ENCODE peak calls at places on chromosomes 11 and 22, in five cellular contexts. One of them, this sample, is unnamed.

GRCh38 chr11:12380565-12381325 is 3.4 kb downstream of the PARVA start:
- DNase-seq in mesendoderm: no peak
- DNase-seq in IMR-90: no peak
- DNase-seq in H9: no peak
- DNase-seq in neuronal stem cell: no peak
- DNase-seq in this sample: no peak

GRCh38 chr22:24429411-24430365 is 2.3 kb downstream of the ADORA2A start:
- DNase-seq in IMR-90: peak
- DNase-seq in mesendoderm: peak
- DNase-seq in neuronal stem cell: no peak
- DNase-seq in H9: peak
- DNase-seq in this sample: no peak

GRCh38 chr11:69545976-69546617 is 64.6 kb downstream of the LINC01488 start:
- DNase-seq in mesendoderm: no peak
- DNase-seq in IMR-90: no peak
- DNase-seq in neuronal stem cell: no peak
- DNase-seq in H9: no peak
- DNase-seq in this sample: no peak

GRCh38 chr11:119584193-119585037 is 144.6 kb downstream of the NECTIN1 start:
- DNase-seq in mesendoderm: peak
- DNase-seq in H9: peak
- DNase-seq in IMR-90: peak
- DNase-seq in neuronal stem cell: peak
- DNase-seq in this sample: peak

GRCh38 chr11:27874998-27875397 is 174.7 kb upstream of the BDNF start:
- DNase-seq in IMR-90: no peak
- DNase-seq in H9: no peak
- DNase-seq in mesendoderm: no peak
- DNase-seq in neuronal stem cell: no peak
- DNase-seq in this sample: no peak

GRCh38 chr22:46150615-46151423 is 493 bp downstream of the PPARA start:
- DNase-seq in mesendoderm: no peak
- DNase-seq in IMR-90: no peak
- DNase-seq in neuronal stem cell: peak
- DNase-seq in H9: peak
- DNase-seq in this sample: peak

GRCh38 chr11:94597896-94598295 is 30.7 kb downstream of the PIWIL4 start:
- DNase-seq in mesendoderm: no peak
- DNase-seq in IMR-90: peak
- DNase-seq in H9: no peak
- DNase-seq in neuronal stem cell: no peak
- DNase-seq in this sample: peak

GRCh38 chr22:33969052-33969451 is 48.8 kb upstream of the LARGE1 start:
- DNase-seq in H9: no peak
- DNase-seq in neuronal stem cell: no peak
- DNase-seq in mesendoderm: peak
- DNase-seq in IMR-90: no peak
- DNase-seq in this sample: no peak

GRCh38 chr11:18526130-18526520 is 617 bp downstream of the TSG101 start:
- DNase-seq in IMR-90: no peak
- DNase-seq in mesendoderm: no peak
- DNase-seq in H9: no peak
- DNase-seq in neuronal stem cell: no peak
- DNase-seq in this sample: no peak

GRCh38 chr11:18524248-18524647 is 2.5 kb downstream of the TSG101 start:
- DNase-seq in H9: no peak
- DNase-seq in IMR-90: no peak
- DNase-seq in neuronal stem cell: no peak
- DNase-seq in mesendoderm: no peak
- DNase-seq in this sample: no peak

GRCh38 chr11:18523079-18523478 is 3.7 kb downstream of the TSG101 start:
- DNase-seq in mesendoderm: no peak
- DNase-seq in IMR-90: no peak
- DNase-seq in neuronal stem cell: no peak
- DNase-seq in H9: no peak
- DNase-seq in this sample: no peak

GRCh38 chr11:18527512-18527911 is 770 bp upstream of the TSG101 start:
- DNase-seq in neuronal stem cell: no peak
- DNase-seq in mesendoderm: no peak
- DNase-seq in H9: no peak
- DNase-seq in IMR-90: peak
- DNase-seq in this sample: peak

GRCh38 chr11:18526521-18527296 is at the start of gene TSG101:
- DNase-seq in H9: peak
- DNase-seq in neuronal stem cell: peak
- DNase-seq in mesendoderm: peak
- DNase-seq in IMR-90: peak
- DNase-seq in this sample: peak
- H2BK120ac ChIP-seq in H9: no peak
- H2BK120ac ChIP-seq in neuronal stem cell: no peak
- H2BK120ac ChIP-seq in mesendoderm: no peak
- H2BK120ac ChIP-seq in IMR-90: peak
- H2BK120ac ChIP-seq in this sample: peak

GRCh38 chr11:456533-456932 is 6.5 kb downstream of the PTDSS2 start:
- DNase-seq in neuronal stem cell: no peak
- DNase-seq in IMR-90: no peak
- DNase-seq in mesendoderm: no peak
- DNase-seq in H9: no peak
- DNase-seq in this sample: no peak

GRCh38 chr11:459511-460220 is 9.6 kb downstream of the PTDSS2 start:
- DNase-seq in IMR-90: no peak
- DNase-seq in H9: no peak
- DNase-seq in mesendoderm: no peak
- DNase-seq in neuronal stem cell: no peak
- DNase-seq in this sample: no peak

GRCh38 chr11:455566-456147 is 5.6 kb downstream of the PTDSS2 start:
- DNase-seq in mesendoderm: no peak
- DNase-seq in IMR-90: no peak
- DNase-seq in H9: no peak
- DNase-seq in neuronal stem cell: no peak
- DNase-seq in this sample: no peak

GRCh38 chr11:454801-455565 is 4.9 kb downstream of the PTDSS2 start:
- DNase-seq in H9: no peak
- DNase-seq in mesendoderm: no peak
- DNase-seq in IMR-90: no peak
- DNase-seq in neuronal stem cell: no peak
- DNase-seq in this sample: no peak

GRCh38 chr11:457071-457760 is 7.1 kb downstream of the PTDSS2 start:
- DNase-seq in mesendoderm: no peak
- DNase-seq in IMR-90: no peak
- DNase-seq in H9: no peak
- DNase-seq in neuronal stem cell: no peak
- DNase-seq in this sample: no peak
- H2AK5ac ChIP-seq in mesendoderm: no peak
- H2AK5ac ChIP-seq in IMR-90: no peak
- H2AK5ac ChIP-seq in H9: no peak
- H2AK5ac ChIP-seq in neuronal stem cell: no peak
- H2AK5ac ChIP-seq in this sample: no peak

DNA sequence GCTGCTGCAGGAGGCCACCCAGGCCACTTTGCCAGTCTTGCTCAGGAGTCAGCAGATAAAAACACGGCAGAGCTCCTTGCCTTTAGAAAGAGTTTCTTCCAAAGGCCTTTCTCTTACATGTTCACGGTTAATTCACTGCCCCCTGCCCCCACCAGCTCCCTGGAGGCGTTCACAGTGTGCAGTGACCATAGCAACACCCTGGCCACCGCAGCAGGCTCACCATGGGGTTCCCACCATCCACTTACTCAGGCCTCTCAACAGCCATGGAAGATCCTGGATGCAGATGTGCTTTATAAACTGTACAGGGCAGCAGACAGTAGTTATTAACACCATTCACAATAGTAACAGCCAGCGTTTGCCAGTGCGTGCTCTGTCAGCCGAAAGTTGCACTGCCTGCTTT is 10.6 kb upstream of the MYO7A start:
- DNase-seq in mesendoderm: no peak
- DNase-seq in H9: no peak
- DNase-seq in neuronal stem cell: no peak
- DNase-seq in IMR-90: no peak
- DNase-seq in this sample: no peak
- H3K9ac ChIP-seq in mesendoderm: no peak
- H3K9ac ChIP-seq in H9: no peak
- H3K9ac ChIP-seq in neuronal stem cell: no peak
- H3K9ac ChIP-seq in IMR-90: no peak
- H3K9ac ChIP-seq in this sample: no peak

DNA sequence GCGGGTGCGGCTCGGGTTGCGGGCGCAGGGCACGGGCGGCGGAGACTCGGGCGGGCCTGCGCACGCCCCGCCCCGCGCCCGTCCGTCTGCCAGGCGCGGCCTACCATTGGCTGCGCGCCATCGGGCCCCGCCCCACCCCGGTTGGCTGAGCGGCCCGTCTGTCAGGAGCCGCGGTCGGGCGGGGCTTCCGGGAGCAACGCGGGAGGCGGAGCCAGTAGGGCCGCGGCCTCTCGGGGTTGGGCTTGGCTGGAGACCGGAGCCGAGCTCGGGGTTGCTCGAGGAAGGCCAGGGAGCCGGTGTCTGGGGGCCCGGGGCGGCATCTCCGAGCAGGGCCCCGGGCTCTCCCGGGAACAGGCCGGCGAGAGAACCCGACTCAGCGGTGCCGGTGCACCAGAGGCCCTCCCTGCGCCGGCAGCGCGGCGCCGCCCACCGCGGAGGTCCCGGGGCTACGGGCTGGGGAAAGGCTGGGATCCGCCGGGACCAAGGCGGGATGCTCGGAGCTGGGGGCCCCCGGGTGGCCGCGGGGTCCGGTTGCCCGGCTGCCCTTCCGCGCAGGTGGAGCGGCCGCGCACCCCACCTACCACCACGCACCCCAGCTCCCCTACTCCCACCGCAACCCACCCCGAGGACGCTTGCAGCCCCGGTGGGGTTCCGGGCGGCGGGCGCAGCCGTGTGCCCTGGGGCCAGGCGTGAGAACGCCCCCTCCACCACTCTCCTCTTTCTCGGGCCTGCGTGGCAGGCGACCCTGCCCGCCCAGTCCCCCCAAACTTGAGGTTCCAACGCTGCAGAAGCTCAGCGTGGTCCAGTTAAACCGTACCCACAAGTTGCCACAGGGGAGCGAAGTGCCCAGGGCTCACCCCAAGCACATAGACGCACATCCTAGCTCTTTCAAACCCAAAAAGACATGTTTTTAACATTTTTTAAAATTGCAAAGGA is at the start of gene HRAS:
- DNase-seq in IMR-90: peak
- DNase-seq in mesendoderm: peak
- DNase-seq in neuronal stem cell: peak
- DNase-seq in H9: peak
- DNase-seq in this sample: peak
- H2BK120ac ChIP-seq in IMR-90: no peak
- H2BK120ac ChIP-seq in mesendoderm: no peak
- H2BK120ac ChIP-seq in neuronal stem cell: no peak
- H2BK120ac ChIP-seq in H9: no peak
- H2BK120ac ChIP-seq in this sample: peak

GRCh38 chr11:134397304-134398078 is 14.6 kb downstream of the B3GAT1 start:
- DNase-seq in neuronal stem cell: no peak
- DNase-seq in H9: no peak
- DNase-seq in IMR-90: no peak
- DNase-seq in mesendoderm: no peak
- DNase-seq in this sample: no peak
- H2AK5ac ChIP-seq in neuronal stem cell: no peak
- H2AK5ac ChIP-seq in H9: no peak
- H2AK5ac ChIP-seq in IMR-90: no peak
- H2AK5ac ChIP-seq in mesendoderm: no peak
- H2AK5ac ChIP-seq in this sample: no peak

GRCh38 chr11:123228489-123229163 is 33.6 kb upstream of the CLMP start:
- DNase-seq in neuronal stem cell: no peak
- DNase-seq in mesendoderm: peak
- DNase-seq in H9: no peak
- DNase-seq in IMR-90: no peak
- DNase-seq in this sample: no peak
- H3K9ac ChIP-seq in neuronal stem cell: no peak
- H3K9ac ChIP-seq in mesendoderm: no peak
- H3K9ac ChIP-seq in H9: no peak
- H3K9ac ChIP-seq in IMR-90: no peak
- H3K9ac ChIP-seq in this sample: no peak

DNA sequence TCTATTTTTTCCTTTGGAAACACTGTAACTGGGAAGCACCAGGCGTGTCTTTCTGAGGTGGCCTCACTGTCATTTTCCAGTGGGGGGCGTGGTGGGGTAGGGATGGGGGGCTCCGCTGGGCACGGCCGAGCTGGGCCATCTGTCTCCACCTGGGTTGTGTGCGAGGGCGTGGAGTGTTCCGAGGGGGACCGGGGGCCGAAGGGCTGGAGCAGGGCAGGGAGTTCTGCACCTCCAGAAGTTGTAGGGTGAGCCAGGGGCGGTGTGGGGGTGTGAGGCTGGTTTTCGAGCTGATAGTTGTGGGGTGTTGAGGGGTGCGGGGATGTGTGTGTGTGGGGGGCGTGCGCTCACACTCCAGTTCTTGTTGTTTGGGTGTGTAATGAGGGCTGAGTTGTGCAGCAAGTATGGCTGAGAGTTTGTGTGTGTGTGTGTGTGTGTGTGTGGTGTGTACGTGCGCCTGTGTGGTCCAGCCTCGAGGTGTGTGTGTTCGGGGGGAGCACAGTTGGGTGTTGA is 10.8 kb downstream of the YPEL4 start:
- DNase-seq in IMR-90: no peak
- DNase-seq in mesendoderm: peak
- DNase-seq in H9: no peak
- DNase-seq in neuronal stem cell: peak
- DNase-seq in this sample: no peak
- H2BK120ac ChIP-seq in IMR-90: peak
- H2BK120ac ChIP-seq in mesendoderm: no peak
- H2BK120ac ChIP-seq in H9: peak
- H2BK120ac ChIP-seq in neuronal stem cell: peak
- H2BK120ac ChIP-seq in this sample: peak

DNA sequence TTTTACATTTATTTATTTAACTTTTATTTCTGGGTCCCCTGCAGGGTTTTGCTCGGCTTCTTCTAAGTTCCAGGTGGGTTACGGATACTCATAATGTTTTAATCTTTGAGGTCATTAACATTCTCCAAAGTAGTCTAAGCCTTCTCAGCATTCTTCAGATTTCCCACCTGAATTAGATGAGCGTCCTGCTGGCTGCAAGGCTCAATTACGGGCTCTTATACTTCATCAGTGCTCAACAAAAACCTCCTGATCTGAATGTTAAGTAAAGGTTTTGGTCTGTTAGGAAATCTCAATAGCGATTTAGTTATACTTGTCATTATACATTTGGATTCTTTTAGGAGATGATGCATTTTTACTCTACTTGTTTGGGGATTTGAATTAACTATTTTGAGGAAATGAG is 27.3 kb upstream of the NFRKB start:
- DNase-seq in H9: no peak
- DNase-seq in mesendoderm: peak
- DNase-seq in IMR-90: no peak
- DNase-seq in neuronal stem cell: no peak
- DNase-seq in this sample: no peak
- H2AK5ac ChIP-seq in H9: no peak
- H2AK5ac ChIP-seq in mesendoderm: no peak
- H2AK5ac ChIP-seq in IMR-90: no peak
- H2AK5ac ChIP-seq in neuronal stem cell: no peak
- H2AK5ac ChIP-seq in this sample: no peak

This sample was measured in mesenchymal stem cell.